ENCODE peak calls at places on chromosome 15, in eight cellular contexts. H is GM06990, T is AG10803, C is vagina, G is foreskin fibroblast, P is tibial artery, Y is heart left ventricle, F is upper lobe of right lung. B is an unnamed sample.

GRCh38 chr15:45180648-45181436 is 6.9 kb downstream of the SHF start:
- DNase-seq in Y (no peak), P (no peak), C (no peak), H (no peak), T (no peak), G (no peak), F (no peak), B (no peak)

GRCh38 chr15:99477745-99478525 is 87.8 kb upstream of the MEF2A start:
- DNase-seq in G (no peak), Y (peak), H (no peak), P (no peak), T (no peak), F (no peak), C (peak), B (no peak)

GRCh38 chr15:56856934-56857333 is 61.5 kb upstream of the TCF12 start:
- DNase-seq in Y (no peak), F (no peak), T (no peak), C (no peak), G (no peak), P (no peak), H (no peak), B (no peak)

GRCh38 chr15:88032787-88033186 is 223.8 kb downstream of the NTRK3 start:
- DNase-seq in H (no peak), T (peak), Y (no peak), F (no peak), G (no peak), P (no peak), C (no peak), B (no peak)

GRCh38 chr15:31277335-31278055 is 49.1 kb upstream of the KLF13 start:
- DNase-seq in H (no peak), Y (no peak), F (no peak), C (peak), T (no peak), G (no peak), P (no peak), B (no peak)

GRCh38 chr15:44861439-44861910 is 95.0 kb upstream of the TERB2 start:
- DNase-seq in T (no peak), C (no peak), H (no peak), P (no peak), G (no peak), F (no peak), Y (no peak), B (no peak)

GRCh38 chr15:62591842-62592838 is 427.1 kb upstream of the C2CD4B start:
- DNase-seq in H (no peak), P (no peak), F (no peak), C (no peak), Y (no peak), T (peak), G (peak), B (no peak)

GRCh38 chr15:45891766-45892165 is 256.9 kb downstream of the SQOR start:
- DNase-seq in T (peak), C (no peak), P (peak), Y (peak), H (no peak), G (peak), F (no peak), B (no peak)

GRCh38 chr15:88814393-88814792 is 11.2 kb downstream of the ACAN start:
- DNase-seq in F (no peak), T (no peak), C (no peak), G (no peak), H (no peak), P (no peak), Y (no peak), B (no peak)

GRCh38 chr15:59256538-59256937 is 49.9 kb downstream of the LDHAL6B start:
- DNase-seq in G (no peak), P (no peak), H (no peak), C (no peak), F (no peak), Y (no peak), T (no peak), B (no peak)

GRCh38 chr15:100265641-100266035 is 76.1 kb downstream of the ADAMTS17 start:
- DNase-seq in T (no peak), Y (no peak), F (no peak), H (no peak), G (no peak), P (no peak), C (no peak), B (no peak)

GRCh38 chr15:78315686-78316085 is 16.3 kb upstream of the SKIC8 start:
- DNase-seq in G (peak), F (no peak), C (no peak), T (no peak), Y (no peak), H (no peak), P (no peak), B (no peak)
- TF ChIP-seq CTCF in G (peak), F (no peak), C (no peak), T (peak), Y (no peak), H (peak), P (no peak), B (peak)

GRCh38 chr15:60672400-60672799 is 193.5 kb upstream of the ICE2 start:
- DNase-seq in H (no peak), F (no peak), C (no peak), T (no peak), Y (no peak), G (no peak), P (no peak), B (no peak)
- TF ChIP-seq CTCF in H (peak), F (no peak), C (no peak), T (no peak), Y (no peak), G (no peak), P (no peak), B (peak)

GRCh38 chr15:43510230-43511011 is 7.0 kb upstream of the MAP1A start:
- DNase-seq in G (peak), T (peak), P (peak), C (no peak), Y (peak), H (peak), F (peak), B (peak)
- TF ChIP-seq CTCF in G (peak), T (peak), P (peak), C (no peak), Y (no peak), H (no peak), F (peak), B (no peak)

GRCh38 chr15:33086500-33087141 is 107.9 kb downstream of the FMN1 start:
- DNase-seq in Y (no peak), H (no peak), G (peak), P (no peak), C (no peak), T (peak), F (no peak), B (peak)
- TF ChIP-seq CTCF in Y (peak), H (peak), G (peak), P (no peak), C (peak), T (peak), F (peak), B (peak)

GRCh38 chr15:40249477-40250303 is 10.8 kb downstream of the PAK6 start:
- DNase-seq in P (no peak), H (no peak), C (no peak), F (peak), Y (no peak), T (peak), G (peak), B (no peak)

GRCh38 chr15:40252141-40252437 is 13.2 kb downstream of the PAK6 start:
- DNase-seq in F (no peak), T (no peak), P (no peak), C (no peak), Y (no peak), G (no peak), H (no peak), B (no peak)

GRCh38 chr15:40251455-40252140 is 12.7 kb downstream of the PAK6 start:
- DNase-seq in C (no peak), F (peak), T (no peak), H (no peak), Y (peak), P (no peak), G (no peak), B (no peak)

GRCh38 chr15:40250771-40251454 is 12.1 kb downstream of the PAK6 start:
- DNase-seq in H (no peak), T (no peak), Y (no peak), C (no peak), P (no peak), F (peak), G (no peak), B (no peak)

GRCh38 chr15:40250304-40250656 is 11.4 kb downstream of the PAK6 start:
- DNase-seq in G (no peak), F (peak), P (no peak), C (no peak), Y (no peak), T (no peak), H (no peak), B (no peak)
- TF ChIP-seq CTCF in G (no peak), F (no peak), P (no peak), C (no peak), Y (no peak), T (no peak), H (no peak), B (no peak)

DNA sequence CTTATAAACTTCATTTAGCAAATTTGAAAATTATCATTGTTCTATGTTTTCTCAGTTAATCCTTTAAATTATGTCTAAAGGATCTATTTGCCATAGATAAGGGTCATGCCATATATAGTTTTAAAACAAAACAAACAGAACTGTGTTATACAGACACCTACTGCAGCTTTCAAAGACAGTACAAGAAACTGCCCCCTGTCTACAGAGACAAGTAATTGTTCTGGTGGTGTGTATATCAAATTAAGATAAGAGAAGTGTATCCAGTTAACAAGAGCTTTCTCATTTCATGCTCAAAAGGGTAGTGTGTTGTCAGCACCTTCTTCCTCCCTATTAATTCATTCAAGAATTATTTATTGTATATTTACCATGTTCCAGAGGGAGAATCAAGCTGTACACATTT is 201.2 kb downstream of the FMN1 start:
- DNase-seq in F (no peak), C (no peak), P (no peak), Y (no peak), H (no peak), G (peak), T (peak), B (no peak)
- TF ChIP-seq CTCF in F (no peak), C (no peak), P (no peak), Y (no peak), H (peak), G (peak), T (peak), B (no peak)

GRCh38 chr15:74959643-74959939 is 3.0 kb upstream of the RPP25 start:
- DNase-seq in P (no peak), H (no peak), G (no peak), F (no peak), C (no peak), Y (no peak), T (no peak), B (no peak)

GRCh38 chr15:74956648-74957300 is at the start of gene RPP25:
- DNase-seq in T (peak), F (peak), H (peak), G (peak), Y (peak), C (no peak), P (peak), B (no peak)

GRCh38 chr15:74957301-74958035 is 896 bp upstream of the RPP25 start:
- DNase-seq in F (peak), H (no peak), G (peak), Y (peak), T (peak), P (peak), C (no peak), B (no peak)

GRCh38 chr15:74958908-74959642 is 2.5 kb upstream of the RPP25 start:
- DNase-seq in G (no peak), H (no peak), C (no peak), P (no peak), Y (no peak), T (no peak), F (no peak), B (no peak)

DNA sequence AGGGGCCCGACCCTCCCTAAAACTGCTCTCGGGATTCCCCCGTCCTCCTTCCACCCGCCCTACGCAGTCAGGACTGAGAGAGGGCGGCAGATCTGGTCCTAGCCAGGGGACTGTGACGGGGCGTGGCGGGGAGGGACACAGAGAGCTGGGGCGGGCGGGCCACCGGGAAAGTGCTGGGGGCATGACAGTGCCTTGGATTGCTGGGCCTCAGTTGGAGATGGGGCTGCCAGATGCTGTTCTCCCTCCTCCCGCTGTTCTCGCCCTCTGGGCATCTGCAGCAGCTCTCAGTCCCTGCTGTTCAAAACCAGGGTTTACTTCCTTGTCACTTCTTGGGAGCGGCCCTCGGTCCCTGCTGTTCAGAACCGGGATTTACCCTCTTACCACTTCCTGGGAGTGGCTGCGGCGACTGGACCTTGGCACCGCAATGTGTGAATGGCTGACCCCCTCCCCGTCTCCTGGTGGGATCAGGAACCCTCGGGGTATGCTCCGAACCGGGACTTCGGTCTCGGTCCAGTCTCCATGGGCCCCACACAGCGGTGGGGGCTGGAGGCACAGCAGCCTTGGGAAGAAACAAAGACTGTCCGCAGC is 1.8 kb upstream of the RPP25 start:
- DNase-seq in F (peak), C (no peak), P (peak), H (no peak), T (peak), Y (peak), G (peak), B (no peak)
- TF ChIP-seq CTCF in F (peak), C (no peak), P (peak), H (no peak), T (peak), Y (no peak), G (no peak), B (no peak)

DNA sequence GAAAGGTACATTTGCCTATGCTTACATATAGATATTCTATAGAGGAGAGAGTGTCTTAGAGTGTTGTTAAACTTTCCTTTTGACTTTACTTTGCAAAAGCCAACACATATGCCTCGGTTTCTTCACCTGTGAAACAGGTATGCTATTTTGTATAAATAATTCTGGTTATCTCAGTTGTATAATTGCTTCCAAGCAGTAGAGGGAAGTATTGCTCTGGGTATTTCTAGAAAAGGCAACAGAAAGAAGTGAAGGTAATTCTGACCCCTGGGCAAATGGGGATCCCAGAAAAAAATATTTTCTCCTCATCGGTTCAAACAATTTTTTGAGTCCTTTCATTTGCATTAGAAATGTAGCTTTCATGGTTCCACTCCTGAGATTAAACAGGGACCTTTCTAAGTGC is 216.5 kb upstream of the SEMA6D start:
- DNase-seq in F (no peak), Y (no peak), C (no peak), P (no peak), T (no peak), G (no peak), H (no peak), B (no peak)
- TF ChIP-seq CTCF in F (no peak), Y (no peak), C (no peak), P (no peak), T (no peak), G (no peak), H (no peak), B (no peak)